ENCODE peak calls at places on chromosomes 13 and 19, in ten cellular contexts. P is hypothalamus; N is heart right ventricle; M is A549; V is mucosa of gallbladder; E is RPMI7951; D is fibroblast of the aortic adventitia; H is dermis microvascular lymphatic vessel endothelial cell; W is activated CD4-positive, alpha-beta T cell treated with anti-CD3 and anti-CD28 coated beads for 48 hours; S is activated naive CD8-positive, alpha-beta T cell treated with anti-CD3 and anti-CD28 coated beads, Interleukin-2, amount 10 ng/mL, durations not matched to agents 7 days and 5 days. F is an unnamed sample.
A peak's percentile ranks its signal among the peaks of the same experiment; 100 is the strongest.

GRCh38 chr19:55362990-55363716 is at the start of gene GARIN5B:
- DNase-seq in P (no peak), N (no peak), M (no peak), V (no peak), E (no peak), D (no peak), H (no peak), W (no peak), S (no peak), F (no peak)

GRCh38 chr13:60448907-60449510 is 52.0 kb downstream of the TDRD3 start:
- DNase-seq in P (no peak), N (peak; percentile 24), M (peak; percentile 42), V (peak; percentile 16), E (peak; percentile 33), D (peak; percentile 81), H (peak; percentile 38), W (no peak), S (no peak), F (no peak)

GRCh38 chr13:75645141-75645540 is 9.0 kb downstream of the LMO7 start:
- DNase-seq in P (no peak), N (no peak), M (no peak), V (no peak), E (no peak), D (no peak), H (no peak), W (no peak), S (no peak), F (no peak)

GRCh38 chr13:20401586-20401957 is 124.1 kb downstream of the CRYL1 start:
- DNase-seq in P (no peak), N (no peak), M (no peak), V (no peak), E (no peak), D (peak; percentile 27), H (no peak), W (no peak), S (no peak), F (no peak)

GRCh38 chr13:39867807-39868206 is 212.3 kb downstream of the COG6 start:
- DNase-seq in P (no peak), N (no peak), M (no peak), V (no peak), E (no peak), D (no peak), H (no peak), W (no peak), S (no peak), F (no peak)

GRCh38 chr13:21538753-21539152 is 65.2 kb downstream of the MICU2 start:
- DNase-seq in P (no peak), N (no peak), M (no peak), V (no peak), E (no peak), D (no peak), H (no peak), W (no peak), S (no peak), F (no peak)

GRCh38 chr13:73835138-73835721 is 299.0 kb downstream of the KLF12 start:
- DNase-seq in P (no peak), N (no peak), M (peak; percentile 30), V (no peak), E (peak; percentile 42), D (peak; percentile 66), H (peak; percentile 27), W (no peak), S (no peak), F (no peak)

GRCh38 chr19:38660724-38661123 is 13.3 kb downstream of the ACTN4 start:
- DNase-seq in P (no peak), N (no peak), M (no peak), V (no peak), E (no peak), D (no peak), H (no peak), W (no peak), S (no peak), F (no peak)

GRCh38 chr13:95921485-95921884 is 131.7 kb downstream of the UGGT2 start:
- DNase-seq in P (no peak), N (no peak), M (no peak), V (no peak), E (peak; percentile 20), D (no peak), H (no peak), W (no peak), S (no peak), F (no peak)

GRCh38 chr13:23044906-23045305 is 135.9 kb upstream of the SGCG start:
- DNase-seq in P (no peak), N (no peak), M (no peak), V (no peak), E (no peak), D (no peak), H (no peak), W (no peak), S (no peak), F (no peak)

GRCh38 chr19:47663435-47663910 is 49.7 kb upstream of the EHD2 start:
- DNase-seq in P (no peak), N (no peak), M (peak; percentile 31), V (no peak), E (peak; percentile 68), D (peak; percentile 97), H (no peak), W (no peak), S (no peak), F (no peak)

GRCh38 chr13:71864981-71865857 is 1.8 kb downstream of the DACH1 start:
- DNase-seq in P (no peak), N (peak; percentile 16), M (no peak), V (peak; percentile 26), E (no peak), D (no peak), H (no peak), W (peak; percentile 12), S (peak; percentile 31), F (peak; percentile 4)

GRCh38 chr13:94073006-94073744 is 406.3 kb downstream of the DCT start:
- DNase-seq in P (no peak), N (no peak), M (no peak), V (no peak), E (peak; percentile 50), D (peak; percentile 96), H (no peak), W (no peak), S (no peak), F (no peak)

GRCh38 chr13:101397742-101398141 is 18.6 kb downstream of the NALCN start:
- DNase-seq in P (no peak), N (no peak), M (peak; percentile 11), V (no peak), E (peak; percentile 89), D (peak; percentile 57), H (peak; percentile 65), W (no peak), S (no peak), F (no peak)

GRCh38 chr19:2509096-2509495 is 33.2 kb downstream of the GADD45B start:
- DNase-seq in P (no peak), N (no peak), M (no peak), V (no peak), E (no peak), D (no peak), H (no peak), W (no peak), S (no peak), F (no peak)

GRCh38 chr13:28408235-28408848 is 86.6 kb downstream of the FLT1 start:
- DNase-seq in P (no peak), N (peak; percentile 88), M (no peak), V (peak; percentile 22), E (no peak), D (no peak), H (peak; percentile 93), W (no peak), S (no peak), F (no peak)

GRCh38 chr13:94950303-94950702 is 238.0 kb upstream of the SOX21 start:
- DNase-seq in P (no peak), N (no peak), M (no peak), V (peak; percentile 23), E (no peak), D (peak; percentile 7), H (peak; percentile 33), W (no peak), S (no peak), F (no peak)

GRCh38 chr19:12496480-12496879 is 11.9 kb upstream of the ZNF709 start:
- DNase-seq in P (no peak), N (no peak), M (no peak), V (no peak), E (no peak), D (no peak), H (no peak), W (no peak), S (no peak), F (no peak)

GRCh38 chr19:55341191-55342043 is 1.7 kb downstream of the KMT5C start:
- DNase-seq in P (peak; percentile 49), N (peak; percentile 78), M (peak; percentile 71), V (peak; percentile 50), E (peak; percentile 48), D (peak; percentile 47), H (no peak), W (peak; percentile 82), S (peak; percentile 67), F (peak; percentile 85)

GRCh38 chr19:52070496-52070895 is 21.9 kb upstream of the ZNF432 start:
- DNase-seq in P (no peak), N (no peak), M (no peak), V (no peak), E (peak; percentile 74), D (peak; percentile 12), H (no peak), W (no peak), S (no peak), F (no peak)

GRCh38 chr19:30227071-30227621 is 145.0 kb upstream of the ZNF536 start:
- DNase-seq in P (no peak), N (no peak), M (no peak), V (no peak), E (no peak), D (no peak), H (no peak), W (no peak), S (no peak), F (no peak)

GRCh38 chr13:113941571-113942191 is 32.2 kb downstream of the C13orf46 start:
- DNase-seq in P (no peak), N (no peak), M (no peak), V (no peak), E (peak; percentile 77), D (no peak), H (no peak), W (no peak), S (no peak), F (no peak)

GRCh38 chr19:1068111-1069001 is 1.4 kb downstream of the ARHGAP45 start:
- DNase-seq in P (no peak), N (peak; percentile 45), M (no peak), V (no peak), E (no peak), D (no peak), H (no peak), W (peak; percentile 63), S (peak; percentile 87), F (peak; percentile 78)

GRCh38 chr13:109995578-109995977 is 209.2 kb upstream of the IRS2 start:
- DNase-seq in P (no peak), N (no peak), M (no peak), V (no peak), E (no peak), D (no peak), H (no peak), W (no peak), S (no peak), F (no peak)

GRCh38 chr19:34461375-34462100 is 20.0 kb upstream of the WTIP start:
- DNase-seq in P (no peak), N (no peak), M (no peak), V (no peak), E (no peak), D (peak; percentile 69), H (no peak), W (no peak), S (no peak), F (no peak)

GRCh38 chr13:50161052-50161451 is 145.8 kb downstream of the KCNRG start:
- DNase-seq in P (no peak), N (no peak), M (no peak), V (no peak), E (peak; percentile 48), D (peak; percentile 64), H (no peak), W (no peak), S (no peak), F (no peak)

GRCh38 chr13:60288569-60288968 is 108.5 kb upstream of the TDRD3 start:
- DNase-seq in P (no peak), N (no peak), M (no peak), V (no peak), E (no peak), D (no peak), H (no peak), W (no peak), S (no peak), F (no peak)

GRCh38 chr19:6752257-6753177 is 13.0 kb downstream of the TRIP10 start:
- DNase-seq in P (no peak), N (no peak), M (no peak), V (peak; percentile 55), E (no peak), D (no peak), H (no peak), W (no peak), S (no peak), F (no peak)

F was measured in stimulated activated naive CD8-positive, alpha-beta T cell treated with anti-CD3 and anti-CD28 coated beads, Interleukin-15, Interleukin-2, amounts not matched to agents 100 U/mL and 50 U/mL, for 24 hours.